ENCODE peak calls at places on chromosomes 6 and 20, in four cellular contexts. M, O, T and A are unnamed samples.

GRCh38 chr20:38680492-38681118 is 43.7 kb upstream of the SLC32A1 start:
- DNase-seq in T (no peak), M (no peak), O (peak), A (peak)

GRCh38 chr6:130796313-130796905 is 30.8 kb upstream of the SMLR1 start:
- DNase-seq in T (no peak), O (no peak), M (no peak), A (no peak)

GRCh38 chr6:70843328-70843918 is 113.4 kb downstream of the B3GAT2 start:
- DNase-seq in M (no peak), O (peak), T (no peak), A (no peak)

GRCh38 chr20:38198238-38198861 is 33.3 kb upstream of the TGM2 start:
- DNase-seq in T (no peak), O (no peak), M (peak), A (peak)

GRCh38 chr6:32967151-32968091 is 973 bp upstream of the BRD2 start:
- DNase-seq in O (peak), M (no peak), T (no peak), A (no peak)

GRCh38 chr6:28634406-28634757 is 108.7 kb downstream of the GPX5 start:
- DNase-seq in M (no peak), O (no peak), T (no peak), A (no peak)

GRCh38 chr20:17536944-17537444 is 5.8 kb upstream of the BFSP1 start:
- DNase-seq in M (peak), T (no peak), O (peak), A (peak)

GRCh38 chr20:64156136-64156885 is 7.9 kb upstream of the MYT1 start:
- DNase-seq in O (no peak), M (no peak), T (no peak), A (no peak)

GRCh38 chr20:25248501-25249172 is 752 bp downstream of the PYGB start:
- DNase-seq in M (peak), T (no peak), O (peak), A (no peak)

GRCh38 chr6:129069006-129069405 is 186.1 kb downstream of the LAMA2 start:
- DNase-seq in M (no peak), O (no peak), T (no peak), A (no peak)

GRCh38 chr20:20036756-20037155 is 15.5 kb downstream of the CRNKL1 start:
- DNase-seq in O (no peak), M (no peak), T (no peak), A (no peak)

GRCh38 chr20:20034486-20034885 is 17.3 kb downstream of the NAA20 start:
- DNase-seq in O (no peak), T (no peak), M (no peak), A (no peak)

GRCh38 chr20:20027284-20027683 is 10.1 kb downstream of the NAA20 start:
- DNase-seq in M (no peak), T (no peak), O (no peak), A (no peak)

DNA sequence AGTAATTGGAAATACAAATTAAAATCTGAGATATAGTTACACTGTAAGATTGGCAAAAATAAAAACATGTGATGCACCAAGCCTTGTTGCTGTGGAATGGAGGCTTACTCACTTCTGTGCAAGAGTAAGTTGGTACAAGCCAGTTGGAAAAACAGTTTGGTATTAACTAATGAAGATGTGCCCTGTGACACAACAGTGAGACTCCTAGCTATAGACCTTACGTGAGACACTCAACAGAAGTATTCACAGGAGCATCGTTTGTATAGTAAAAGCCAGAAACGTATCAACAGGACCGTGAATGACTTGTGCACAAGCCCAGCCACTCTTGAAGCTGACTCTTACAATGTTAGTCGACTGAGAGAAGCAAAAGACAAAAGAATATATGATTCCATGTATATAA is 14.6 kb downstream of the NAA20 start:
- DNase-seq in T (no peak), M (no peak), O (no peak), A (no peak)
- H3K27ac ChIP-seq in T (no peak), M (peak), O (no peak), A (no peak)

DNA sequence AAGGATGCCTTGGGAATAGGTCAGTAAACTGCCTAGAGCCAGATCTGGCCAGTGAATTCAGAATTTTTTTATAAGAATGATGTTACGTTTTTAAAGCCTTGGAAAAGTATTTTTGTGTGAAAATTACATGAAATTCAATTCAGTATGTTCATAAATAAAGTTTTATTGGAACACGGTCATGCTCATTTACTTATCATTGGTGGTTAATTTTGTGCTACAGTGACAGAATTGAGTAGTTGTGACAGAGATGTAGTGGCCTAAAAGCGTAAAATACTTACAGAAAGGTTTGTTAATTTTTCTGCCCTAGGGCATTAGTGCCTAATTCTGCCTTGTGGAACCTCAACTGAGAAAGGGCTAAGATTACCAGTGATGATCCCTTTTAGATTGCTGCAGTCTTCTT is 28.2 kb downstream of the ZFAND3 start:
- DNase-seq in M (no peak), T (no peak), O (no peak), A (no peak)
- H3K27ac ChIP-seq in M (no peak), T (no peak), O (no peak), A (no peak)

GRCh38 chr6:158558415-158559306 is 1.2 kb upstream of the TMEM181 start:
- DNase-seq in M (no peak), T (no peak), O (no peak), A (no peak)

GRCh38 chr6:158557927-158558326 is 2.0 kb upstream of the TMEM181 start:
- DNase-seq in T (no peak), M (no peak), O (no peak), A (no peak)

GRCh38 chr6:158560787-158561246 is 926 bp downstream of the TMEM181 start:
- DNase-seq in O (no peak), M (no peak), T (no peak), A (no peak)

GRCh38 chr6:158559895-158560786 is at the start of gene TMEM181:
- DNase-seq in M (peak), T (no peak), O (peak), A (peak)

GRCh38 chr6:158559338-158559894 is 475 bp upstream of the TMEM181 start:
- DNase-seq in M (no peak), O (no peak), T (no peak), A (no peak)
- H3K27ac ChIP-seq in M (peak), O (no peak), T (peak), A (peak)

DNA sequence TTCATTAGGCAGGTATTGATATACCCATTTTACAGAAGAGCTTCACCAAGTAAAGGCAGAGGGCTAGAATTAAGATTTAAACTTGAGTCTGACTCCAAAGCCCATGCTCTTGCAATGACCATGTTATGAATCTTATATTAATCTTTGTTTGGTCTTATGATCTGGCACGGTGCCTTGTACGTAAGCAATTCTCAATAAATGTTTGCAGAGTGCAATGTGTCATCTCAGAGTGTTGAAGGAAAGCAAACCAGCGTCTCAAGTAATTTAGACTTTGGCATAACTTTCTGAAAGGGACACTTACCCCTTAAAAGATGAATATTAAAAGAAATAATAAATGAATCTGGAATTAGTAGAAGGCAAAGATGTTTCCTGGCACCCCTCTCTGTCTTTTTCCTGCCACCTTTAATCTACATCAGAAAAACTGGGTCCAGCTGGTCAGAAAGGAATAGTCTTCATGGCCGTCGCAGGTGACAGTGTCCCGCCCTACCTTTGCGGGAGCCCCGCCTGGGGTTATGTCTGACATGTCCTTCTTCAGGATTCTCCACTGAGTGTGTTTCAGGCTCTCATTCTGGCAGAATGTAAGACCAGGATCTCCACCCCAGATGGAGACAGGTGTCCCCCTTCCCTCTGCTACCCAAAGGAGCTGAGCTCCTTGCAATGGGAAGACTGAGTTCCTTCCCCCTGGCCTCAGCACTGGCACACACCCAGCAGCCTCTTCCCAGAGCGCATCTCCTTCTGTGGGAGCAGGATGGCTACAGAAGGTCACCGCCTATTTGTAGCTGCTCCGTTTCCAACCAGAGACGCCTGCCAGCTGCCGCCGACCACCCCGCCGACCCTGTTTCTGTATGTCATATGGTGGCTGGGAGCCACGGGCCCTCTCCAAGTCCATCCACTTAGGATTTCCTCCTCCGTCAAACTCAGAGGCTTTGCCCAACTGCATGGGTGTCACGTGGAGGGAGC is 266.3 kb upstream of the ECI2 start:
- DNase-seq in M (peak), O (no peak), T (no peak), A (peak)
- H3K27ac ChIP-seq in M (no peak), O (no peak), T (peak), A (no peak)